ENCODE peak calls at places on chromosomes 6 and 20, in seven cellular contexts. One of them, this sample, is unnamed. For H3K27me3, the result is how much of the 10 kb centered on the place peaks cover.

GRCh38 chr6:125945378-125946141 is 11.0 kb upstream of the HINT3 start:
- DNase-seq in ovary: no peak
- DNase-seq in transverse colon: no peak
- DNase-seq in tibial nerve: no peak
- DNase-seq in upper lobe of left lung: no peak
- DNase-seq in K562: peak
- DNase-seq in stomach: no peak
- DNase-seq in this sample: no peak

GRCh38 chr6:46947497-46947896 is 25.8 kb upstream of the ADGRF5 start:
- DNase-seq in ovary: no peak
- DNase-seq in transverse colon: no peak
- DNase-seq in tibial nerve: no peak
- DNase-seq in upper lobe of left lung: no peak
- DNase-seq in K562: no peak
- DNase-seq in stomach: no peak
- DNase-seq in this sample: no peak

GRCh38 chr6:121522771-121523386 is 87.4 kb downstream of the GJA1 start:
- DNase-seq in ovary: no peak
- DNase-seq in transverse colon: no peak
- DNase-seq in tibial nerve: no peak
- DNase-seq in upper lobe of left lung: no peak
- DNase-seq in K562: no peak
- DNase-seq in stomach: no peak
- DNase-seq in this sample: no peak

GRCh38 chr20:11912013-11912663 is 5.6 kb upstream of the BTBD3 start:
- DNase-seq in ovary: no peak
- DNase-seq in transverse colon: no peak
- DNase-seq in tibial nerve: no peak
- DNase-seq in upper lobe of left lung: no peak
- DNase-seq in K562: no peak
- DNase-seq in stomach: no peak
- DNase-seq in this sample: no peak

GRCh38 chr6:144213293-144213692 is 63.0 kb downstream of the STX11 start:
- DNase-seq in ovary: no peak
- DNase-seq in transverse colon: no peak
- DNase-seq in tibial nerve: no peak
- DNase-seq in upper lobe of left lung: no peak
- DNase-seq in K562: no peak
- DNase-seq in stomach: no peak
- DNase-seq in this sample: no peak

GRCh38 chr6:56890683-56891429 is 64.1 kb upstream of the BEND6 start:
- DNase-seq in ovary: no peak
- DNase-seq in transverse colon: no peak
- DNase-seq in tibial nerve: no peak
- DNase-seq in upper lobe of left lung: no peak
- DNase-seq in K562: peak
- DNase-seq in stomach: no peak
- DNase-seq in this sample: no peak

GRCh38 chr6:72643214-72643613 is 21.4 kb downstream of the KCNQ5 start:
- DNase-seq in ovary: no peak
- DNase-seq in transverse colon: no peak
- DNase-seq in tibial nerve: no peak
- DNase-seq in upper lobe of left lung: no peak
- DNase-seq in K562: no peak
- DNase-seq in stomach: no peak
- DNase-seq in this sample: no peak

GRCh38 chr20:54468082-54468481 is 7.3 kb upstream of the DOK5 start:
- DNase-seq in ovary: no peak
- DNase-seq in transverse colon: no peak
- DNase-seq in tibial nerve: no peak
- DNase-seq in upper lobe of left lung: no peak
- DNase-seq in K562: no peak
- DNase-seq in stomach: no peak
- DNase-seq in this sample: no peak

GRCh38 chr6:129590408-129591022 is 119.5 kb downstream of the ARHGAP18 start:
- DNase-seq in ovary: no peak
- DNase-seq in transverse colon: no peak
- DNase-seq in tibial nerve: no peak
- DNase-seq in upper lobe of left lung: no peak
- DNase-seq in K562: no peak
- DNase-seq in stomach: no peak
- DNase-seq in this sample: no peak

GRCh38 chr6:52647199-52647598 is 23.7 kb upstream of the TMEM14A start:
- DNase-seq in ovary: no peak
- DNase-seq in transverse colon: no peak
- DNase-seq in tibial nerve: no peak
- DNase-seq in upper lobe of left lung: no peak
- DNase-seq in K562: no peak
- DNase-seq in stomach: no peak
- DNase-seq in this sample: no peak

GRCh38 chr6:20868397-20869185 is 334.3 kb downstream of the CDKAL1 start:
- DNase-seq in ovary: peak
- DNase-seq in transverse colon: no peak
- DNase-seq in tibial nerve: no peak
- DNase-seq in upper lobe of left lung: no peak
- DNase-seq in K562: no peak
- DNase-seq in stomach: peak
- DNase-seq in this sample: no peak

GRCh38 chr6:139519571-139520031 is 145.2 kb upstream of the CITED2 start:
- DNase-seq in ovary: no peak
- DNase-seq in transverse colon: no peak
- DNase-seq in tibial nerve: no peak
- DNase-seq in upper lobe of left lung: no peak
- DNase-seq in K562: no peak
- DNase-seq in stomach: no peak
- DNase-seq in this sample: no peak

GRCh38 chr6:10404107-10404798 is 10.6 kb downstream of the TFAP2A start:
- DNase-seq in ovary: peak
- DNase-seq in transverse colon: peak
- DNase-seq in tibial nerve: peak
- DNase-seq in upper lobe of left lung: peak
- DNase-seq in K562: peak
- DNase-seq in stomach: peak
- DNase-seq in this sample: peak

GRCh38 chr6:168016756-168017525 is 19.5 kb downstream of the KIF25 start:
- DNase-seq in ovary: peak
- DNase-seq in transverse colon: no peak
- DNase-seq in tibial nerve: no peak
- DNase-seq in upper lobe of left lung: peak
- DNase-seq in K562: no peak
- DNase-seq in stomach: no peak
- DNase-seq in this sample: no peak

GRCh38 chr6:43242908-43243648 is at the start of gene TTBK1:
- DNase-seq in ovary: no peak
- DNase-seq in transverse colon: no peak
- DNase-seq in tibial nerve: no peak
- DNase-seq in upper lobe of left lung: peak
- DNase-seq in K562: peak
- DNase-seq in stomach: no peak
- DNase-seq in this sample: no peak

GRCh38 chr20:23445596-23446217 is 6.2 kb downstream of the CSTL1 start:
- DNase-seq in ovary: no peak
- DNase-seq in transverse colon: no peak
- DNase-seq in tibial nerve: no peak
- DNase-seq in upper lobe of left lung: no peak
- DNase-seq in K562: no peak
- DNase-seq in stomach: no peak
- DNase-seq in this sample: no peak

GRCh38 chr6:152696543-152696942 is 1.2 kb upstream of the MYCT1 start:
- DNase-seq in ovary: no peak
- DNase-seq in transverse colon: no peak
- DNase-seq in tibial nerve: no peak
- DNase-seq in upper lobe of left lung: no peak
- DNase-seq in K562: no peak
- DNase-seq in stomach: no peak
- DNase-seq in this sample: no peak

GRCh38 chr6:36677059-36677749 is 1.3 kb upstream of the CDKN1A start:
- DNase-seq in ovary: no peak
- DNase-seq in transverse colon: no peak
- DNase-seq in tibial nerve: no peak
- DNase-seq in upper lobe of left lung: no peak
- DNase-seq in K562: no peak
- DNase-seq in stomach: no peak
- DNase-seq in this sample: no peak

GRCh38 chr6:158358450-158359077 is 46.3 kb downstream of the TULP4 start:
- DNase-seq in ovary: no peak
- DNase-seq in transverse colon: peak
- DNase-seq in tibial nerve: no peak
- DNase-seq in upper lobe of left lung: no peak
- DNase-seq in K562: no peak
- DNase-seq in stomach: peak
- DNase-seq in this sample: no peak

GRCh38 chr6:89528865-89529264 is 95.9 kb downstream of the ANKRD6 start:
- DNase-seq in ovary: no peak
- DNase-seq in transverse colon: no peak
- DNase-seq in tibial nerve: no peak
- DNase-seq in upper lobe of left lung: no peak
- DNase-seq in K562: no peak
- DNase-seq in stomach: no peak
- DNase-seq in this sample: no peak

GRCh38 chr6:155495011-155495768 is 39.6 kb upstream of the NOX3 start:
- DNase-seq in ovary: peak
- DNase-seq in transverse colon: peak
- DNase-seq in tibial nerve: peak
- DNase-seq in upper lobe of left lung: no peak
- DNase-seq in K562: no peak
- DNase-seq in stomach: no peak
- DNase-seq in this sample: no peak
- TF ChIP-seq POLR2A in ovary: no peak
- TF ChIP-seq POLR2A in transverse colon: no peak
- TF ChIP-seq POLR2A in tibial nerve: no peak
- TF ChIP-seq POLR2A in upper lobe of left lung: no peak
- TF ChIP-seq POLR2A in K562: no peak
- TF ChIP-seq POLR2A in stomach: no peak
- TF ChIP-seq POLR2A in this sample: no peak

GRCh38 chr6:97282726-97283617 is at the start of gene MMS22L:
- DNase-seq in ovary: peak
- DNase-seq in transverse colon: peak
- DNase-seq in tibial nerve: peak
- DNase-seq in upper lobe of left lung: peak
- DNase-seq in K562: peak
- DNase-seq in stomach: peak
- DNase-seq in this sample: peak
- TF ChIP-seq EP300 in ovary: no peak
- TF ChIP-seq EP300 in transverse colon: no peak
- TF ChIP-seq EP300 in tibial nerve: no peak
- TF ChIP-seq EP300 in upper lobe of left lung: no peak
- TF ChIP-seq EP300 in K562: no peak
- TF ChIP-seq EP300 in stomach: no peak
- TF ChIP-seq EP300 in this sample: no peak

DNA sequence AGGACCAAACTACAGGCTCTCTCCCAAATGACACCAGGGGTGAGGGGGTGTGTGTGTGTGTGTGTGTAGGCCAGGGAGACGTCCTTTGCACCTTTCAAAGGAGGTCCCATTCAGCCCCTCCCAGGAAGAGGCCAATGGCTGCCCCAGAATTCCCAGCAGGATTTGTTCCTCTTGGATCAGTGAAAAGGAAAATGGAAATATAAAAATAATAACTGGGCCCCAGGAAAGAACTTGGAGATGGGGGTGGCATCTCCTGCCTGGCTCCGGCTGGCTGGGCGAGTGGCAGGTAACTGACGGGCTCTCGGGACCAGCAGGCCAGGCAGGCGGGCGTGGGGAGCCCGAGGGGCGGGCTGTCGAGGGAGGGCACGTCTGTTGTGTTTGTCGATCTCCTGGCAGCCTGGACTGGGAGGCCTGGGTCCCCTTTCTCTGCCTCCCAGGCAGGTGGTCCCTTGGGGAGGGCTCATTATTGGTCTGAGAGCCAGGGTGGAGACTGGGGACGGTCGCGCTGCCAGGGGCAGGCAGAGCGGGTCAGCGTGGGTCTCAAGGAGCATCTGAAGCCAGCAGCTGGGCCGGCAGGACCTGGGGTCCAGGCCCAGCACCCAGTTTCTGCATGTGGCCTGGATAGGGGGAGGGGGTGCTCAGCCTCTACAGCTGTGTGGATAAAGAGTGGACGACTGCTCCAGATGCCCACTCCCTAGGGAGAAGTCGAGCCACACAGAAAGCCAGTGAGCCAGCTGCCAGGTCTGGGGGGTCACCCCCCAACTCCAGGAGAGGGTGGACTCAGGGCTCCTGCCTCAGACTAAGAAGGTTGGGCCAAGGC is 3.1 kb downstream of the NOL4L start:
- DNase-seq in ovary: no peak
- DNase-seq in transverse colon: no peak
- DNase-seq in tibial nerve: no peak
- DNase-seq in upper lobe of left lung: no peak
- DNase-seq in K562: no peak
- DNase-seq in stomach: no peak
- DNase-seq in this sample: no peak
- H3K27me3 ChIP-seq in ovary: under half
- H3K27me3 ChIP-seq in transverse colon: under half
- H3K27me3 ChIP-seq in tibial nerve: under half
- H3K27me3 ChIP-seq in upper lobe of left lung: under half
- H3K27me3 ChIP-seq in K562: under half
- H3K27me3 ChIP-seq in stomach: under half
- H3K27me3 ChIP-seq in this sample: under half

GRCh38 chr20:8131598-8132014 is 460 bp upstream of the PLCB1 start:
- DNase-seq in ovary: no peak
- DNase-seq in transverse colon: no peak
- DNase-seq in tibial nerve: no peak
- DNase-seq in upper lobe of left lung: no peak
- DNase-seq in K562: no peak
- DNase-seq in stomach: no peak
- DNase-seq in this sample: no peak

GRCh38 chr20:8133816-8134451 is 1.9 kb downstream of the PLCB1 start:
- DNase-seq in ovary: no peak
- DNase-seq in transverse colon: no peak
- DNase-seq in tibial nerve: no peak
- DNase-seq in upper lobe of left lung: no peak
- DNase-seq in K562: no peak
- DNase-seq in stomach: no peak
- DNase-seq in this sample: no peak

GRCh38 chr20:8132632-8133587 is 844 bp downstream of the PLCB1 start:
- DNase-seq in ovary: peak
- DNase-seq in transverse colon: peak
- DNase-seq in tibial nerve: peak
- DNase-seq in upper lobe of left lung: no peak
- DNase-seq in K562: no peak
- DNase-seq in stomach: peak
- DNase-seq in this sample: peak

GRCh38 chr20:8130840-8131526 is 1.1 kb upstream of the PLCB1 start:
- DNase-seq in ovary: no peak
- DNase-seq in transverse colon: no peak
- DNase-seq in tibial nerve: no peak
- DNase-seq in upper lobe of left lung: no peak
- DNase-seq in K562: no peak
- DNase-seq in stomach: no peak
- DNase-seq in this sample: no peak

DNA sequence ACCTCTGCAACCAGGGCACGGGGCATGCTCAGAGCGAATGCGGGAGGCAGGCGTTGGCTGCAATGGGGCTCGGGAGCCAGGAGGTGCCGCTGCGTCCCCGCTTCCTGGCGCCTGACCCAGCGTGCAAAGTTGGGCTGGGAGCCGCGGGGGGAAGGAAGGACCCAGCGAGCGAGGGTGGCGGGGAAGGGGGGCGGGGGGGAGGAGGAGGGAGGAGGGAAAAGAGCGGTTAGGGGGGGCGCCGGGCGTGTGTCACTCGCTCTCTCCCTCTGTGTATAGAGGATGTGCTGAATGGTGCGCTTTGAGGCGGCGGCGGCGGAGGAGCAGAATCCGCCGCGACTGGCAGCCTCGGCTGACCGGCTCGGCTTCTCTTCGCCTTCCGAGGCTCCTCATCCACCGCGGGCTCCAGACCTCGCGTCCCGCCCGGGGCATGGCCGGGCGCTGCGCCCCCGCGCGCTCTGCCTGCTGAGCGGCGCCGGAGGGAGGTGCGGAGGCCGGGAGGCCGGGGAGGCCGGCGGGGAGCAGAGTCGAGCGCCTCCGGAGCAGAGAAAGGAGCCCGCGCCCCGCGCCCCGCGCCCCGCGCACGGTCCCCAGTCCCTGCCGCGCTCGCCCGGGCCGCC is at the start of gene PLCB1:
- DNase-seq in ovary: peak
- DNase-seq in transverse colon: peak
- DNase-seq in tibial nerve: peak
- DNase-seq in upper lobe of left lung: peak
- DNase-seq in K562: peak
- DNase-seq in stomach: peak
- DNase-seq in this sample: peak
- TF ChIP-seq POLR2A in ovary: no peak
- TF ChIP-seq POLR2A in transverse colon: no peak
- TF ChIP-seq POLR2A in tibial nerve: no peak
- TF ChIP-seq POLR2A in upper lobe of left lung: no peak
- TF ChIP-seq POLR2A in K562: no peak
- TF ChIP-seq POLR2A in stomach: no peak
- TF ChIP-seq POLR2A in this sample: no peak

This sample was measured in suprapubic skin.